ENCODE peak calls at places on chromosomes 3 and 15, in nine cellular contexts. One of them, this sample, is unnamed.

GRCh38 chr3:116394365-116394764 is 50.9 kb downstream of the LSAMP start:
- DNase-seq in H1: no peak
- DNase-seq in K562: no peak
- DNase-seq in suprapubic skin: no peak
- DNase-seq in sigmoid colon: no peak
- DNase-seq in GM12878: no peak
- DNase-seq in HepG2: no peak
- DNase-seq in stomach: no peak
- DNase-seq in transverse colon: no peak
- DNase-seq in this sample: no peak

GRCh38 chr15:101534376-101534970 is 45.0 kb upstream of the PCSK6 start:
- DNase-seq in suprapubic skin: no peak
- DNase-seq in transverse colon: no peak
- DNase-seq in stomach: no peak
- DNase-seq in GM12878: no peak
- DNase-seq in H1: no peak
- DNase-seq in HepG2: no peak
- DNase-seq in K562: no peak
- DNase-seq in sigmoid colon: peak
- DNase-seq in this sample: no peak

GRCh38 chr3:4524423-4524769 is 31.2 kb downstream of the ITPR1 start:
- DNase-seq in sigmoid colon: no peak
- DNase-seq in K562: peak
- DNase-seq in suprapubic skin: no peak
- DNase-seq in H1: no peak
- DNase-seq in GM12878: no peak
- DNase-seq in stomach: peak
- DNase-seq in HepG2: peak
- DNase-seq in transverse colon: no peak
- DNase-seq in this sample: no peak

GRCh38 chr15:38389924-38390542 is 63.9 kb upstream of the FAM98B start:
- DNase-seq in suprapubic skin: peak
- DNase-seq in stomach: peak
- DNase-seq in transverse colon: peak
- DNase-seq in GM12878: peak
- DNase-seq in sigmoid colon: no peak
- DNase-seq in H1: no peak
- DNase-seq in K562: peak
- DNase-seq in HepG2: peak
- DNase-seq in this sample: no peak

GRCh38 chr3:173841334-173841733 is 443.8 kb downstream of the NLGN1 start:
- DNase-seq in GM12878: no peak
- DNase-seq in HepG2: no peak
- DNase-seq in stomach: no peak
- DNase-seq in H1: no peak
- DNase-seq in K562: no peak
- DNase-seq in suprapubic skin: no peak
- DNase-seq in sigmoid colon: no peak
- DNase-seq in transverse colon: no peak
- DNase-seq in this sample: no peak

GRCh38 chr3:157388976-157389375 is 47.7 kb upstream of the PTX3 start:
- DNase-seq in sigmoid colon: no peak
- DNase-seq in stomach: no peak
- DNase-seq in K562: no peak
- DNase-seq in GM12878: no peak
- DNase-seq in H1: no peak
- DNase-seq in suprapubic skin: no peak
- DNase-seq in transverse colon: no peak
- DNase-seq in HepG2: no peak
- DNase-seq in this sample: no peak

GRCh38 chr3:169836942-169837275 is 24.2 kb upstream of the LRRC34 start:
- DNase-seq in suprapubic skin: no peak
- DNase-seq in H1: no peak
- DNase-seq in stomach: no peak
- DNase-seq in sigmoid colon: no peak
- DNase-seq in GM12878: no peak
- DNase-seq in HepG2: no peak
- DNase-seq in K562: no peak
- DNase-seq in transverse colon: no peak
- DNase-seq in this sample: no peak

GRCh38 chr15:54365001-54365400 is 386.8 kb downstream of the UNC13C start:
- DNase-seq in suprapubic skin: no peak
- DNase-seq in stomach: no peak
- DNase-seq in GM12878: no peak
- DNase-seq in transverse colon: no peak
- DNase-seq in HepG2: no peak
- DNase-seq in sigmoid colon: no peak
- DNase-seq in K562: no peak
- DNase-seq in H1: no peak
- DNase-seq in this sample: no peak

GRCh38 chr15:68930268-68931022 is at the start of gene SPESP1:
- DNase-seq in sigmoid colon: peak
- DNase-seq in stomach: peak
- DNase-seq in HepG2: no peak
- DNase-seq in transverse colon: peak
- DNase-seq in GM12878: no peak
- DNase-seq in H1: no peak
- DNase-seq in suprapubic skin: peak
- DNase-seq in K562: no peak
- DNase-seq in this sample: peak

GRCh38 chr3:112372396-112372795 is 39.4 kb downstream of the CD200 start:
- DNase-seq in HepG2: no peak
- DNase-seq in suprapubic skin: no peak
- DNase-seq in H1: no peak
- DNase-seq in stomach: no peak
- DNase-seq in transverse colon: no peak
- DNase-seq in sigmoid colon: no peak
- DNase-seq in GM12878: no peak
- DNase-seq in K562: no peak
- DNase-seq in this sample: no peak

GRCh38 chr3:186603159-186603558 is 9.7 kb upstream of the AHSG start:
- DNase-seq in suprapubic skin: no peak
- DNase-seq in stomach: no peak
- DNase-seq in K562: no peak
- DNase-seq in GM12878: no peak
- DNase-seq in transverse colon: no peak
- DNase-seq in HepG2: no peak
- DNase-seq in sigmoid colon: no peak
- DNase-seq in H1: no peak
- DNase-seq in this sample: no peak

GRCh38 chr15:62173215-62173614 is 8.1 kb upstream of the C2CD4B start:
- DNase-seq in transverse colon: no peak
- DNase-seq in stomach: no peak
- DNase-seq in suprapubic skin: no peak
- DNase-seq in sigmoid colon: no peak
- DNase-seq in GM12878: no peak
- DNase-seq in H1: no peak
- DNase-seq in HepG2: no peak
- DNase-seq in K562: no peak
- DNase-seq in this sample: peak

GRCh38 chr3:146468234-146468931 is 978 bp downstream of the PLSCR2 start:
- DNase-seq in stomach: no peak
- DNase-seq in GM12878: no peak
- DNase-seq in K562: peak
- DNase-seq in suprapubic skin: no peak
- DNase-seq in H1: no peak
- DNase-seq in HepG2: no peak
- DNase-seq in sigmoid colon: no peak
- DNase-seq in transverse colon: no peak
- DNase-seq in this sample: no peak

GRCh38 chr3:50122071-50122470 is 33.1 kb upstream of the SEMA3F start:
- DNase-seq in K562: no peak
- DNase-seq in GM12878: no peak
- DNase-seq in sigmoid colon: peak
- DNase-seq in H1: no peak
- DNase-seq in suprapubic skin: peak
- DNase-seq in HepG2: peak
- DNase-seq in transverse colon: no peak
- DNase-seq in stomach: no peak
- DNase-seq in this sample: no peak

GRCh38 chr3:50120364-50121095 is 31.8 kb downstream of the RBM5 start:
- DNase-seq in suprapubic skin: peak
- DNase-seq in GM12878: no peak
- DNase-seq in K562: no peak
- DNase-seq in sigmoid colon: no peak
- DNase-seq in transverse colon: no peak
- DNase-seq in H1: no peak
- DNase-seq in HepG2: no peak
- DNase-seq in stomach: no peak
- DNase-seq in this sample: no peak

GRCh38 chr3:50119786-50120185 is 31.1 kb downstream of the RBM5 start:
- DNase-seq in transverse colon: no peak
- DNase-seq in suprapubic skin: peak
- DNase-seq in stomach: no peak
- DNase-seq in K562: no peak
- DNase-seq in sigmoid colon: no peak
- DNase-seq in GM12878: no peak
- DNase-seq in H1: no peak
- DNase-seq in HepG2: no peak
- DNase-seq in this sample: no peak

GRCh38 chr3:50122661-50123391 is 32.3 kb upstream of the SEMA3F start:
- DNase-seq in GM12878: no peak
- DNase-seq in transverse colon: no peak
- DNase-seq in K562: no peak
- DNase-seq in sigmoid colon: peak
- DNase-seq in stomach: no peak
- DNase-seq in H1: no peak
- DNase-seq in HepG2: no peak
- DNase-seq in suprapubic skin: peak
- DNase-seq in this sample: no peak

DNA sequence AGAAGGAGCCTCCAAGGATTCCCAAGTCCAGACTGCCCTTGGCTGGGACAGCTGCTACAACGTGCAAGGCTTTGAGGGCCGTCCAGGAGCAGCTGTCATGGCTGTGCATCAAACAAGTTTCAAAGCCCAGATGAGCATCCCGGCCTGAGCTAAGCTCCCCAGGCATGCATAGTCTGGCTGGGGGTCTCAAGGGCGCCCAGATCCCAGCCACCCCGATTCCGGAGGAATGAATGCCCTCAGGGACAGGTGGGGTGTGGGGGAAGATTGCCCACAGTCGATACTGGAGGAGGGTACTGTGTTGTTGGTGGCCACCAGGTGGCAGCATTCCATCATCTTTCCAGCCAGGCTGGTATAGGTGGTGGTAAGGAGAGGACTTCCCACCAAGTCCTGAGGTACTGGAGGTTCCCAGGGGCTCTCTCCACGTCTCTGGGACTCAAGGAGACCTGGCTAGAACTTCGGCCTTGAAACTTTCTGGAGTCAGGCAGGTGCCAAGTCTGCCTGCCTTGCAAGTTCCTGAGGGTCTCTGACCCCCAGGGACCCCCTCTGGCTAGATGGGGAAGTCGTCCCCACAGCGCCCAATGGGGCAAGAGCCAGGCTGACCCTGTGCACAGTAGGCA is 32.8 kb downstream of the RBM5 start:
- DNase-seq in HepG2: peak
- DNase-seq in K562: peak
- DNase-seq in transverse colon: peak
- DNase-seq in sigmoid colon: peak
- DNase-seq in H1: peak
- DNase-seq in GM12878: peak
- DNase-seq in stomach: peak
- DNase-seq in suprapubic skin: peak
- DNase-seq in this sample: peak
- TF ChIP-seq POLR2AphosphoS5 in HepG2: peak
- TF ChIP-seq POLR2AphosphoS5 in K562: peak
- TF ChIP-seq POLR2AphosphoS5 in transverse colon: peak
- TF ChIP-seq POLR2AphosphoS5 in sigmoid colon: peak
- TF ChIP-seq POLR2AphosphoS5 in H1: peak
- TF ChIP-seq POLR2AphosphoS5 in GM12878: peak
- TF ChIP-seq POLR2AphosphoS5 in stomach: peak
- TF ChIP-seq POLR2AphosphoS5 in suprapubic skin: no peak
- TF ChIP-seq POLR2AphosphoS5 in this sample: peak

GRCh38 chr3:144756704-144757440 is 785.2 kb downstream of the DIPK2A start:
- DNase-seq in suprapubic skin: no peak
- DNase-seq in stomach: no peak
- DNase-seq in H1: no peak
- DNase-seq in sigmoid colon: no peak
- DNase-seq in K562: no peak
- DNase-seq in transverse colon: no peak
- DNase-seq in HepG2: no peak
- DNase-seq in GM12878: no peak
- DNase-seq in this sample: peak
- TF ChIP-seq EP300 in suprapubic skin: no peak
- TF ChIP-seq EP300 in stomach: no peak
- TF ChIP-seq EP300 in H1: no peak
- TF ChIP-seq EP300 in sigmoid colon: no peak
- TF ChIP-seq EP300 in K562: no peak
- TF ChIP-seq EP300 in transverse colon: no peak
- TF ChIP-seq EP300 in HepG2: no peak
- TF ChIP-seq EP300 in GM12878: no peak
- TF ChIP-seq EP300 in this sample: no peak

GRCh38 chr3:165837801-165838200 is 578 bp upstream of the BCHE start:
- DNase-seq in suprapubic skin: no peak
- DNase-seq in sigmoid colon: no peak
- DNase-seq in HepG2: no peak
- DNase-seq in H1: no peak
- DNase-seq in GM12878: no peak
- DNase-seq in K562: no peak
- DNase-seq in stomach: no peak
- DNase-seq in transverse colon: no peak
- DNase-seq in this sample: no peak
- TF ChIP-seq POLR2AphosphoS5 in suprapubic skin: no peak
- TF ChIP-seq POLR2AphosphoS5 in sigmoid colon: no peak
- TF ChIP-seq POLR2AphosphoS5 in HepG2: no peak
- TF ChIP-seq POLR2AphosphoS5 in H1: no peak
- TF ChIP-seq POLR2AphosphoS5 in GM12878: no peak
- TF ChIP-seq POLR2AphosphoS5 in K562: no peak
- TF ChIP-seq POLR2AphosphoS5 in stomach: no peak
- TF ChIP-seq POLR2AphosphoS5 in transverse colon: no peak
- TF ChIP-seq POLR2AphosphoS5 in this sample: no peak

GRCh38 chr3:32553459-32553858 is 17.2 kb downstream of the DYNC1LI1 start:
- DNase-seq in K562: no peak
- DNase-seq in sigmoid colon: no peak
- DNase-seq in suprapubic skin: no peak
- DNase-seq in transverse colon: no peak
- DNase-seq in GM12878: no peak
- DNase-seq in H1: no peak
- DNase-seq in HepG2: no peak
- DNase-seq in stomach: no peak
- DNase-seq in this sample: no peak

GRCh38 chr3:32562640-32563039 is 8.0 kb downstream of the DYNC1LI1 start:
- DNase-seq in transverse colon: no peak
- DNase-seq in H1: no peak
- DNase-seq in K562: no peak
- DNase-seq in HepG2: no peak
- DNase-seq in GM12878: no peak
- DNase-seq in suprapubic skin: no peak
- DNase-seq in sigmoid colon: no peak
- DNase-seq in stomach: no peak
- DNase-seq in this sample: no peak

GRCh38 chr3:32553973-32554372 is 16.7 kb downstream of the DYNC1LI1 start:
- DNase-seq in K562: no peak
- DNase-seq in GM12878: no peak
- DNase-seq in HepG2: no peak
- DNase-seq in suprapubic skin: no peak
- DNase-seq in transverse colon: no peak
- DNase-seq in H1: no peak
- DNase-seq in stomach: no peak
- DNase-seq in sigmoid colon: no peak
- DNase-seq in this sample: no peak

GRCh38 chr3:32556332-32556731 is 14.3 kb downstream of the DYNC1LI1 start:
- DNase-seq in sigmoid colon: no peak
- DNase-seq in H1: no peak
- DNase-seq in HepG2: no peak
- DNase-seq in stomach: no peak
- DNase-seq in K562: no peak
- DNase-seq in GM12878: no peak
- DNase-seq in suprapubic skin: no peak
- DNase-seq in transverse colon: no peak
- DNase-seq in this sample: no peak

GRCh38 chr3:32557640-32558352 is 12.9 kb downstream of the DYNC1LI1 start:
- DNase-seq in GM12878: no peak
- DNase-seq in H1: no peak
- DNase-seq in K562: no peak
- DNase-seq in sigmoid colon: no peak
- DNase-seq in transverse colon: no peak
- DNase-seq in suprapubic skin: no peak
- DNase-seq in HepG2: peak
- DNase-seq in stomach: no peak
- DNase-seq in this sample: no peak
- TF ChIP-seq EP300 in GM12878: no peak
- TF ChIP-seq EP300 in H1: no peak
- TF ChIP-seq EP300 in K562: no peak
- TF ChIP-seq EP300 in sigmoid colon: no peak
- TF ChIP-seq EP300 in transverse colon: no peak
- TF ChIP-seq EP300 in suprapubic skin: no peak
- TF ChIP-seq EP300 in HepG2: no peak
- TF ChIP-seq EP300 in stomach: no peak
- TF ChIP-seq EP300 in this sample: no peak